ENCODE peak calls at places on chromosomes 2 and 18, in six cellular contexts. O is mucosa of descending colon, P is amniotic epithelial cell, H is GM13977, S is NCI-H774, R is hypothalamus. U is an unnamed sample.

GRCh38 chr2:133777607-133778006 is 209.3 kb upstream of the NCKAP5 start:
- DNase-seq in O (no peak), P (peak), H (no peak), S (no peak), R (no peak), U (peak)

GRCh38 chr2:28325567-28326468 is 66.8 kb upstream of the FOSL2 start:
- DNase-seq in O (no peak), P (no peak), H (no peak), S (no peak), R (no peak), U (no peak)

GRCh38 chr2:168140892-168141291 is 106.5 kb downstream of the STK39 start:
- DNase-seq in O (no peak), P (no peak), H (no peak), S (no peak), R (no peak), U (no peak)

GRCh38 chr2:101188683-101189405 is 37.7 kb upstream of the TBC1D8 start:
- DNase-seq in O (peak), P (peak), H (no peak), S (no peak), R (no peak), U (peak)

GRCh38 chr18:54261894-54262293 is 7.4 kb upstream of the POLI start:
- DNase-seq in O (no peak), P (peak), H (peak), S (no peak), R (no peak), U (no peak)

GRCh38 chr18:79493211-79493800 is 97.6 kb downstream of the NFATC1 start:
- DNase-seq in O (peak), P (no peak), H (no peak), S (no peak), R (no peak), U (no peak)

GRCh38 chr2:240412211-240412830 is 23.1 kb upstream of the GPC1 start:
- DNase-seq in O (no peak), P (no peak), H (no peak), S (no peak), R (no peak), U (no peak)

GRCh38 chr18:46393230-46393629 is 263.8 kb downstream of the LOXHD1 start:
- DNase-seq in O (no peak), P (no peak), H (no peak), S (no peak), R (no peak), U (no peak)

GRCh38 chr2:40363631-40364030 is 88.3 kb downstream of the SLC8A1 start:
- DNase-seq in O (no peak), P (no peak), H (no peak), S (peak), R (no peak), U (peak)

GRCh38 chr2:240396623-240397541 is 38.6 kb upstream of the GPC1 start:
- DNase-seq in O (peak), P (no peak), H (no peak), S (no peak), R (no peak), U (no peak)

GRCh38 chr2:119338826-119339561 is 27.6 kb downstream of the C2orf76 start:
- DNase-seq in O (no peak), P (no peak), H (peak), S (no peak), R (no peak), U (no peak)

GRCh38 chr2:155431004-155431507 is 732.6 kb downstream of the KCNJ3 start:
- DNase-seq in O (no peak), P (no peak), H (no peak), S (no peak), R (no peak), U (no peak)

GRCh38 chr18:46754188-46754587 is 2.7 kb downstream of the ST8SIA5 start:
- DNase-seq in O (no peak), P (no peak), H (peak), S (no peak), R (no peak), U (no peak)

GRCh38 chr18:35267161-35267651 is 22.8 kb downstream of the ZSCAN30 start:
- DNase-seq in O (peak), P (peak), H (no peak), S (peak), R (peak), U (peak)

GRCh38 chr2:38709515-38710194 is 41.5 kb downstream of the SRSF7 start:
- DNase-seq in O (no peak), P (no peak), H (no peak), S (no peak), R (no peak), U (no peak)

GRCh38 chr2:15738965-15739364 is 147.3 kb downstream of the DDX1 start:
- DNase-seq in O (no peak), P (no peak), H (no peak), S (no peak), R (no peak), U (no peak)

GRCh38 chr2:18440777-18441176 is 119.7 kb downstream of the RDH14 start:
- DNase-seq in O (no peak), P (no peak), H (no peak), S (no peak), R (no peak), U (no peak)

GRCh38 chr2:86747708-86748627 is 27.9 kb downstream of the RMND5A start:
- DNase-seq in O (no peak), P (peak), H (peak), S (peak), R (peak), U (peak)

U was measured in iris pigment epithelial cell.